ENCODE peak calls at places on chromosomes 11 and 22, in eight cellular contexts. M is adrenal gland, Y is GM12892, Q is Peyer's patch, A is heart left ventricle, B is gastrocnemius medialis, T is K562, R is transverse colon. V is an unnamed sample.

GRCh38 chr11:13868710-13869403 is 93.7 kb upstream of the SPON1 start:
- DNase-seq in M (no peak), Y (no peak), Q (no peak), A (no peak), B (no peak), T (no peak), R (no peak), V (no peak)

GRCh38 chr22:46546466-46547178 is 9.2 kb upstream of the CELSR1 start:
- DNase-seq in M (no peak), Y (no peak), Q (no peak), A (peak; percentile 87), B (no peak), T (no peak), R (no peak), V (no peak)

GRCh38 chr11:119795231-119795630 is 66.2 kb upstream of the NECTIN1 start:
- DNase-seq in M (no peak), Y (no peak), Q (no peak), A (no peak), B (no peak), T (no peak), R (no peak), V (no peak)

GRCh38 chr11:93054881-93055280 is 85.4 kb downstream of the MTNR1B start:
- DNase-seq in M (no peak), Y (no peak), Q (no peak), A (no peak), B (no peak), T (peak; percentile 10), R (no peak), V (no peak)

GRCh38 chr11:72570893-72571741 is 103.1 kb downstream of the PDE2A start:
- DNase-seq in M (peak; percentile 9), Y (no peak), Q (no peak), A (no peak), B (no peak), T (no peak), R (no peak), V (no peak)

GRCh38 chr11:57294225-57295131 is 30.3 kb downstream of the TNKS1BP1 start:
- DNase-seq in M (no peak), Y (no peak), Q (no peak), A (no peak), B (no peak), T (no peak), R (peak; percentile 47), V (no peak)

GRCh38 chr11:78179459-78180071 is 8.9 kb downstream of the KCTD21 start:
- DNase-seq in M (no peak), Y (no peak), Q (no peak), A (no peak), B (no peak), T (no peak), R (no peak), V (no peak)

GRCh38 chr11:60326955-60327354 is at the start of gene MS4A6E:
- DNase-seq in M (no peak), Y (no peak), Q (no peak), A (no peak), B (no peak), T (no peak), R (no peak), V (no peak)

GRCh38 chr11:114796954-114797721 is 118.8 kb downstream of the NXPE2 start:
- DNase-seq in M (no peak), Y (no peak), Q (no peak), A (peak; percentile 38), B (peak; percentile 54), T (no peak), R (no peak), V (no peak)

GRCh38 chr11:132898021-132898420 is 634.3 kb downstream of the OPCML start:
- DNase-seq in M (no peak), Y (no peak), Q (no peak), A (no peak), B (no peak), T (no peak), R (no peak), V (no peak)

GRCh38 chr11:86041975-86042378 is 26.9 kb downstream of the PICALM start:
- DNase-seq in M (peak; percentile 71), Y (peak; percentile 13), Q (peak; percentile 39), A (peak; percentile 79), B (peak; percentile 54), T (peak; percentile 70), R (peak; percentile 66), V (peak; percentile 19)

GRCh38 chr22:29712119-29712518 is 7.7 kb upstream of the CABP7 start:
- DNase-seq in M (no peak), Y (no peak), Q (no peak), A (no peak), B (no peak), T (no peak), R (no peak), V (no peak)

GRCh38 chr22:45717787-45718186 is 46.2 kb downstream of the ATXN10 start:
- DNase-seq in M (no peak), Y (no peak), Q (no peak), A (no peak), B (no peak), T (no peak), R (no peak), V (no peak)

GRCh38 chr22:46267431-46268279 is at the start of gene TTC38:
- DNase-seq in M (peak; percentile 95), Y (peak; percentile 94), Q (peak; percentile 68), A (peak; percentile 96), B (peak; percentile 90), T (peak; percentile 93), R (peak; percentile 94), V (peak; percentile 90)

GRCh38 chr22:33401291-33401690 is 343.1 kb upstream of the SYN3 start:
- DNase-seq in M (no peak), Y (no peak), Q (no peak), A (no peak), B (no peak), T (no peak), R (no peak), V (no peak)

GRCh38 chr11:119448380-119448779 is 25.4 kb upstream of the THY1 start:
- DNase-seq in M (no peak), Y (no peak), Q (no peak), A (no peak), B (no peak), T (no peak), R (no peak), V (no peak)

GRCh38 chr11:587978-588380 is 11.7 kb downstream of the PHRF1 start:
- DNase-seq in M (peak; percentile 85), Y (no peak), Q (peak; percentile 30), A (no peak), B (no peak), T (peak; percentile 76), R (no peak), V (no peak)

GRCh38 chr11:65639623-65640482 is 2.0 kb downstream of the SIPA1 start:
- DNase-seq in M (no peak), Y (peak; percentile 57), Q (peak; percentile 96), A (peak; percentile 60), B (no peak), T (no peak), R (peak; percentile 67), V (peak; percentile 68)

DNA sequence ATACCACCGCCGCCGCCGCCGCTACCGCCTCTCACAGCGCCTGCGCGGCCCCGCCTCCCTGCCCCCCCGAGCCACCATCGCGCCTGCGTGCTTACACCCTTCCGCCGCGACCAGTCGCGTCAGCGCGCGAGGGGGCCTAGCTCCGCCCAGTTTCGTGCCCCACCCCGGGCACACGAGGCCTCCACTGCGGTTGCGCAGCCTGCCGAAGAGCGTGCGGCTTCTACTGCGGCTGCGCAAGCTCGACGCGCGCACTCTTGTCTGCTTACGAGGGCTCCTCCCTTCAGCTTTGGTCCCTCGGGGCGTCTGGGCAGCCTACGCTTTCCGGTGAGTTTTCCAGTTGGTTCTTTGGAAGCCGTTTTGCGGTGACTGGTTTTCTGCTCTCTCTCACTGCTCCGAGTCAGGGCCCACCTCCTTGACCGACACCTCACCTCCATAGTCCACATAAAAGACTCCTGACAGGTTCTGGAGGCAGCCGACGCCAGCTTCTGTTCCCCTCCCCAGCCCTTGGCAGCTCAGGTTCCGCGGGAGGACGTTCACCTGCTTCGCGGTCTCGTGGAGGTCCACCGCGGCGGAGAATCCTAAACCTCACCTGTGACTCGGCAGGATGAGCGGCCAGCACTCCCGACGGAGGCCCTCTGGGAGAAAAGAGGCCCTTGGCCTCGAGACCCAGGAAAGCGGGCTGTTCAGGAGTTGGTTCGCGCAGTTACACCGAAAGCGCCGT is at the start of gene PITPNB:
- DNase-seq in M (peak; percentile 99), Y (peak; percentile 91), Q (peak; percentile 93), A (peak; percentile 97), B (peak; percentile 95), T (peak; percentile 99), R (peak; percentile 99), V (peak; percentile 93)
- TF ChIP-seq POLR2A in M (peak; percentile 92), Y (peak; percentile 66), Q (peak; percentile 77), A (peak; percentile 9), B (peak; percentile 95), T (peak; percentile 81), R (peak; percentile 94), V (peak; percentile 51)

DNA sequence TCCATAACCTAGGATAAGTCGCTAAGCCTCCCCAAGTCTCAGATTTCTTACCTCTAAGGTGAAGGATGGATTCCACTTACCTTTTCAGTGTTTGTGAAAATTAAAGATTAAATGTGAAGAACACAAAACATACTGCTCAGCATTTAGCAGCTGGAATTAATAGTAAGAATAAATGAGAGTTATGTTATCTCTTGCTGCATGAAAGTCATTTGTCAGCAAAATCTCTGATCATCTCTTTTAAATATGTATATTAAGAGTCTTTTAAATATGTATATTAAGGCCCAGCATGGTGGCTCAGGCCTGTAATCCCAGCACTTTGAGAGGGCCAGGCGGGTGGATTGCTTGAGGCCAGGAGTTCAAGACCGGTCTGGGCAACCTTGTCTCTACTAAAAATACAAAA is 72.3 kb upstream of the TTC12 start:
- DNase-seq in M (no peak), Y (no peak), Q (no peak), A (no peak), B (no peak), T (no peak), R (no peak), V (no peak)
- TF ChIP-seq POLR2A in M (no peak), Y (no peak), Q (no peak), A (no peak), B (no peak), T (no peak), R (no peak), V (no peak)

GRCh38 chr22:41285820-41286638 is at the start of gene RANGAP1:
- DNase-seq in M (peak; percentile 98), Y (peak; percentile 97), Q (peak; percentile 96), A (peak; percentile 98), B (peak; percentile 97), T (peak; percentile 93), R (peak; percentile 99), V (peak; percentile 96)
- TF ChIP-seq POLR2A in M (peak; percentile 82), Y (peak; percentile 89), Q (peak; percentile 58), A (no peak), B (peak; percentile 91), T (peak; percentile 84), R (peak; percentile 84), V (peak; percentile 82)

DNA sequence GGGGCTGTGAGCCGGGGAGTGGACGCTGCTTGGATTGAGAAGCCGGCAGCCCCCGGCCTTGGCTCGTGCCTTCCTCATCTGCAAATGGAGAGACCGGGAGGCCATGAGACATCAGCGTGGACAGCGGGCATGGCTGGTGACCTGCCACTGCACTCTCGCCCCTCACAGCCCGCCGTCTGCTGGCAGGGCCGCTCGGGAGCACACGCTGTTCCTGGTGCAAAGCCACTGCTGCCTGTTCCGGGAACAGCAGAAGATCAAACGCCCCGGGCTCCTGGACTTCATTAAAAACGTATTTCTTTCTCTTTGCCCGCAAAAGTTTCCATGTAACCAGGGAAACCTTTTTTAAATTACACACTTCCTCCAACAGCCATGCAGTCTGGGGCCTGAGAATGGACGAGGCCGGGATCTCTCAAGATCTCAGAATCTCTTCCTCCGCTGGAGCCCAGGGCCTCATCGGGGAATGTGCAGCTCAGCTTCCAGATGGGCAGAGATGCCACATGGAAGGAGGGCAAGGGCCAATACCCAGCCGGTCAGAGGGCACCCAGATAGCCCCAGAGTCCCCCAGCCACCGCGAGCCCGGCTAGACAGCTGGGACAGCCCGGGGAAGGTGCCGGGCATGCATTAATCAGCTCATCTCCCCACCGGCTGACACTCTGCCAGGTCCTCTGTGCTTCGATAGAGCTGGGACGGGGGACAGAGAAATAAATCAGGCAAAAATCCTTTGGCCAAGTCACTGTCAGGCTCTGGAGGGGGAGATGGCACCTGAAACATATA is 62.9 kb upstream of the PRR5 start:
- DNase-seq in M (no peak), Y (no peak), Q (no peak), A (no peak), B (peak; percentile 5), T (no peak), R (no peak), V (no peak)
- TF ChIP-seq POLR2A in M (no peak), Y (no peak), Q (no peak), A (no peak), B (no peak), T (no peak), R (no peak), V (no peak)

V was measured in GM12891.